ENCODE peak calls at places on chromosome 2, in nine cellular contexts. N is ovary, A is tibial nerve, G is K562, W is choroid plexus epithelial cell, I is breast epithelium, Z is PC-9, M is heart left ventricle, S is astrocyte of the spinal cord. R is an unnamed sample.

GRCh38 chr2:183124222-183124956 is at the start of gene NUP35:
- DNase-seq in I (peak), W (peak), N (peak), S (peak), Z (peak), M (peak), A (peak), G (peak), R (peak)

GRCh38 chr2:85409719-85410583 is at the start of gene CAPG:
- DNase-seq in I (peak), G (peak), S (no peak), N (no peak), M (peak), A (no peak), Z (peak), W (no peak), R (no peak)

GRCh38 chr2:221377061-221377460 is 195.0 kb downstream of the EPHA4 start:
- DNase-seq in M (no peak), N (no peak), I (no peak), G (no peak), W (no peak), Z (no peak), A (no peak), S (no peak), R (no peak)

GRCh38 chr2:8659092-8659734 is 22.6 kb upstream of the ID2 start:
- DNase-seq in W (no peak), I (no peak), Z (no peak), N (no peak), G (no peak), S (no peak), A (no peak), M (no peak), R (no peak)

GRCh38 chr2:158729873-158730620 is 65.1 kb upstream of the DAPL1 start:
- DNase-seq in N (no peak), A (no peak), I (no peak), S (no peak), G (no peak), W (no peak), M (no peak), Z (no peak), R (no peak)

GRCh38 chr2:227411320-227411989 is 23.7 kb upstream of the SCYGR1 start:
- DNase-seq in N (no peak), Z (peak), S (peak), G (no peak), A (no peak), I (peak), W (peak), M (no peak), R (no peak)

GRCh38 chr2:12044857-12045256 is 298.4 kb downstream of the LPIN1 start:
- DNase-seq in S (no peak), Z (no peak), W (no peak), N (no peak), G (no peak), M (no peak), I (no peak), A (no peak), R (no peak)

GRCh38 chr2:53641290-53641689 is 126.3 kb upstream of the CHAC2 start:
- DNase-seq in I (no peak), G (no peak), A (no peak), W (no peak), N (no peak), Z (no peak), M (no peak), S (no peak), R (no peak)

GRCh38 chr2:120289221-120289906 is 36.7 kb downstream of the RALB start:
- DNase-seq in G (no peak), N (no peak), A (no peak), I (no peak), S (no peak), W (peak), Z (no peak), M (no peak), R (peak)

GRCh38 chr2:172215172-172215935 is 112.7 kb upstream of the DLX2 start:
- DNase-seq in A (no peak), S (no peak), Z (no peak), W (no peak), N (no peak), M (no peak), I (peak), G (no peak), R (no peak)

GRCh38 chr2:107669335-107669734 is 157.4 kb upstream of the RGPD4 start:
- DNase-seq in W (peak), Z (no peak), M (no peak), N (no peak), A (no peak), I (no peak), S (peak), G (peak), R (peak)

GRCh38 chr2:219128401-219128800 is 32.2 kb downstream of the NHEJ1 start:
- DNase-seq in N (no peak), A (no peak), I (no peak), G (peak), Z (no peak), S (no peak), W (peak), M (no peak), R (no peak)

GRCh38 chr2:239397856-239398470 is 2.9 kb downstream of the HDAC4 start:
- DNase-seq in W (no peak), I (no peak), A (no peak), G (no peak), M (no peak), N (no peak), S (peak), Z (no peak), R (no peak)
- TF ChIP-seq CTCF in W (no peak), I (no peak), A (no peak), G (no peak), M (no peak), N (no peak), S (no peak), Z (no peak), R (no peak)

DNA sequence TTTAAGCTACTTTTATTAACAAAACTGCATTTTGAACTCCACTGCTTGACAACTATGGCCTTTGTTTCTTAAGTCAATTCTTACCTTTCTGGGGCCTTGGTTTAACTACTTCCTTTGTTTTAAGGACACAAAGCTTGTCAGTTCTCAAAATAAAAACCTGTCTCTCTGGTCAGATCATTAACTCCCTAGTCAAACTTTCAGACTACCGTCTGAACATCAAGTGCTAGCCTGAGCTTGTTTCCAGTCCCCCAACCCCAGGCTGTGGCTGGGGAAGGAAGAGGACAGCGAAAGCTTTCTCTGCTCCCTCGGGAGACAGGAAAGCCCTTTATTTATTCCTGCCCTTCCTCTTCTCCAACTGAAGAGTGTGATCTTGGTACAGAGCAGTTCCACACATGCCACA is 1.7 kb downstream of the SH3YL1 start:
- DNase-seq in S (no peak), M (no peak), I (no peak), G (no peak), A (no peak), N (no peak), Z (no peak), W (no peak), R (no peak)
- H3K4me3 ChIP-seq in S (no peak), M (no peak), I (no peak), G (no peak), A (no peak), N (no peak), Z (no peak), W (no peak), R (no peak)

DNA sequence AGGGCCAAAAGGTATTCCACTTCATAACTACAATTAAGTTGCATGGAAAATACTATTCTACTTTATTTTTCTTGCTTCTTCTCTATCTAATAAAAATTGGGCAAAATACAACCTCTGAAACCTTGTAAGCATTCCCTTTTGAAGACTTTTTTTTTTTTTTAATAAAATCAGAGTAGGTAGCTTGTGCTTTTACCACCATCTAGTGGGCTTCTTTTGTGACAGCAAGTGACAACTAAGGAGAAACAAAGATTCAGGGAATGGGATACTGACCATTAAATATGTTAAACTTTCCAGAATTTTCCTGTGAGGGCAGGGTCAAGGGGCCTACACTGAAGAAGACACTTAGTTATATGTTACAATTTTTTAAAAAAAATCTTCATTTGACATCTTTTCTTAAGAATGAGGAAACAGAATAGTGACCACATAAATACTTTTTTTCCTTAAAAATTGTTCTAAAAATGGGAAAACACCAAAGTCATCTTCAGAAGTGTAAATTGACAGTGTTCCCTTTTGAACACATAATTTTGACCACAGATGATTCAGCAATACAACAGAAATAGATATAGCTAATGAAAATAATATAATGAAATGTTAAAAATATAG is 1183.2 kb upstream of the ACVR2A start:
- DNase-seq in N (no peak), W (peak), M (no peak), S (peak), I (no peak), A (no peak), G (peak), Z (no peak), R (peak)
- TF ChIP-seq CTCF in N (no peak), W (peak), M (peak), S (peak), I (no peak), A (peak), G (peak), Z (peak), R (peak)

GRCh38 chr2:161416633-161417427 is 733 bp downstream of the TBR1 start:
- DNase-seq in A (no peak), S (no peak), G (no peak), N (no peak), M (no peak), W (no peak), I (no peak), Z (no peak), R (no peak)

GRCh38 chr2:161418715-161419337 is 2.7 kb downstream of the TBR1 start:
- DNase-seq in G (peak), M (no peak), W (no peak), N (no peak), I (no peak), Z (no peak), S (peak), A (no peak), R (no peak)

GRCh38 chr2:161417428-161418274 is 1.6 kb downstream of the TBR1 start:
- DNase-seq in N (no peak), Z (no peak), S (no peak), W (no peak), M (no peak), I (no peak), G (no peak), A (no peak), R (no peak)

GRCh38 chr2:161419338-161419965 is 3.4 kb downstream of the TBR1 start:
- DNase-seq in N (no peak), G (no peak), Z (no peak), I (no peak), A (no peak), M (no peak), S (no peak), W (no peak), R (no peak)

DNA sequence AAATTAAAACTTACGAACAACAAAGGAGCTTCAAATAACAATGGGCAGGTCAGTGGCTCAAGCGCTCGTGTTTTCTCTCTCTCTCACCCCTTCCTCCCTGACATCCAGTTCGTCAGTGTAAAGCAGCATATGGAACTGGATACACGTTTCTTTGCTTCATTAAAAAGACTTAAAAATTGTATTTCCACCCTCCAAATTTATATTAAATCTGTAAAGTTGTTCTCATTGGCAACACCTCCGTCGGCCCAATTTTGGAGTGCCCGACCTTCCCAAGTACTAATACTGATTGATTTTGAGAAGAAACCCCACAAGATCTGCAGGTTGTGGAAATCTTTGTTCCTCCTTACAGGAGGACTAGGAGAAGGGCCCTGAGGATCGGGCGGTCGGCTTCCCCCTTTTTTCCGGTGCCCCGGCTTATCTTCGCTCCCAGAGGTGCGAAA is 2.2 kb downstream of the TBR1 start:
- DNase-seq in G (no peak), M (no peak), Z (no peak), A (no peak), W (no peak), N (no peak), I (no peak), S (peak), R (no peak)
- H3K4me3 ChIP-seq in G (no peak), M (no peak), Z (no peak), A (no peak), W (no peak), N (no peak), I (no peak), S (no peak), R (no peak)

GRCh38 chr2:126795661-126796060 is 103.0 kb upstream of the TEX51 start:
- DNase-seq in G (no peak), Z (no peak), A (no peak), N (no peak), W (no peak), M (no peak), I (no peak), S (no peak), R (no peak)

GRCh38 chr2:126790987-126791780 is 107.5 kb upstream of the TEX51 start:
- DNase-seq in S (no peak), W (no peak), A (no peak), M (no peak), I (no peak), Z (no peak), G (no peak), N (no peak), R (no peak)

GRCh38 chr2:126792993-126793392 is 105.7 kb upstream of the TEX51 start:
- DNase-seq in I (no peak), W (no peak), S (no peak), Z (no peak), M (no peak), A (no peak), G (no peak), N (no peak), R (no peak)

GRCh38 chr2:126792186-126792585 is 106.5 kb upstream of the TEX51 start:
- DNase-seq in S (no peak), I (no peak), Z (no peak), A (no peak), G (no peak), M (no peak), N (no peak), W (no peak), R (no peak)

DNA sequence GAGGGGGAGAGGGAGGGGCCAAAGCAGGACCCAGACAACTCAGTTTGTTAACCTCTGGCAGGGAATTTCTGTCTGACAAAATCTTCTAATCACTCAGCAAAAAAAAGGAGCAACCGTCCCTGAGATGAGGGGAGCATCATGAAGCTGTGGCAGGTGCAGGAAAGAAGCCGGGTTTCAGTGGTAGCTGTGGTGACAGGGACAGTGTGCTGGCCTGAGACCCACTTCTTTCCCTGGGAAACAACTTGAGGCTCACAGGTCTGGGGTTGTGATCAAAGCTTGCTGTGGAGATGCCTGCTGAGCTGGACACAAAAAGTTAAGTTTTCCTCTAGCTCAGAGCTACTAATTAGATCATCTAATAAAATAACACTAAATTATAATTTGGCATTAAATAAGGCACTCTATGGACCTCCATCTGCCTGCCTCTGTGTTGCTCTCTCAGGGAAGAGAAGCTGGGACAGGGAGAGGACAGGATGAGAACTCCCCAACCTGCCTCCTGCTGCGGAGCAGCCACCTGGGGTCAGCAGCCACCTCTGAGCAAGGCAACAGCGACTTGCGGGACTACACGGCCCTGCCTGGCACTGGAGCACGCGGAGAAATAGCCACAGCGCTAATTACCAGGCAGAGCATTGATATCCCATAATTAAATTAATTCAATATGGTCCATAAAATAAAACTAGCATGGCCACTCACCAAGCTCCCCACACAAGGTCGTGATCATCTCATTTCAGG is 104.6 kb upstream of the TEX51 start:
- DNase-seq in I (no peak), N (no peak), A (no peak), S (no peak), W (no peak), Z (no peak), M (no peak), G (no peak), R (no peak)
- TF ChIP-seq CTCF in I (no peak), N (no peak), A (no peak), S (no peak), W (no peak), Z (no peak), M (no peak), G (no peak), R (no peak)

GRCh38 chr2:234425923-234426603 is 70.8 kb downstream of the ARL4C start:
- DNase-seq in I (no peak), S (no peak), A (no peak), W (no peak), G (no peak), N (no peak), M (no peak), Z (peak), R (no peak)

GRCh38 chr2:234429265-234429664 is 67.6 kb downstream of the ARL4C start:
- DNase-seq in W (no peak), M (no peak), A (no peak), N (no peak), S (no peak), G (no peak), I (no peak), Z (no peak), R (no peak)

GRCh38 chr2:234423884-234424283 is 73.0 kb downstream of the ARL4C start:
- DNase-seq in S (no peak), N (no peak), W (no peak), I (no peak), A (no peak), Z (no peak), M (no peak), G (no peak), R (no peak)

GRCh38 chr2:234426616-234427015 is 70.3 kb downstream of the ARL4C start:
- DNase-seq in M (no peak), S (no peak), I (no peak), G (no peak), W (no peak), N (no peak), A (no peak), Z (no peak), R (no peak)

DNA sequence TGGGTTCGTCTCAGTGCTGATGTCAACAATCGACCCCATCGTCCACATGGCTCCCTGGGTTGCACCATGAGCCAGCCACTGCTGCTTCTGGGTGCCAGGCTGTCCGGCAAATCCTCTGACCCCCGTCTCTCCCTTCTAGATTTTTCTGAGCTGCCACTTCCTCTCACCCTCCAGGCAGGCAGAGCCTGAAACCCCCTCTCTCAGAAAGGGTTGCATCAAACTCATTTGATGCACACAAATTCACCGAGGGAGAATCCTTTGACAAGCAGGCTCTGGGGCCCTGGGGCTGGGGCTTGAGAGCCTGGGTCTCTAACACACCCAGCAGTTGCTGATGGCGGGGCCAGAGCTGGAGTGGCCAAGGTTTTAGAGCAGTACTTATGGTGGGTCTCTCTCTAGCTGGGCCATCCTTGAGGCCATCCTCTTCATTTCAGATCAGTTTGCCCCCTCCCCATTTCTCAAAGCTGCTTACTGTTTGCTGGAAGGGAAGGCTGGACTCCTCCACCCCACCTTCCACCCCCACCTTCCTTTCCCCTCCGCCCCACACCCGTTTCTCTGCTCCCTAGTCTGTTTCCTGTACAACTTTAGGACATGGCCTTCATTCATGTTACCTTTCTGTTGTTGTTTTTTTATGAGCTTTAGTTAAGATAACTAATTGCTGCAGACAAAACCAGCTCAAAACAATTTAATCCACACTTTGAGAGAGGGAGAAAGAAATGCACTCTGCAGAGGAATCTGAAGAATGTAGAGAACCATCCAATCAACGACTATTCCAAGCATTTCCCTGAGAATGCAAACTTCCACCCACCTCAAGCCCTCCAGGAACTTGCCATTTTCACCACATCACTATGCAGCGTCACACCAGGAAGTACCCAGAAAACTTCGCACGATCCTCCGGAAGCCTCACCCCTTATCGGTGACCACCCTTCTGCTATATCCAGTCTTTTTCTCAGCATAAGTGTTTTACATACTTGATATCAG is 69.5 kb downstream of the ARL4C start:
- DNase-seq in I (peak), N (no peak), Z (peak), M (no peak), A (no peak), S (peak), W (peak), G (no peak), R (peak)
- H3K4me3 ChIP-seq in I (no peak), N (no peak), Z (no peak), M (no peak), A (no peak), S (no peak), W (no peak), G (no peak), R (no peak)

GRCh38 chr2:232439758-232440135 is 16.2 kb upstream of the ALPI start:
- DNase-seq in N (peak), Z (no peak), G (no peak), M (peak), W (no peak), S (no peak), A (no peak), I (no peak), R (no peak)
- TF ChIP-seq CTCF in N (no peak), Z (peak), G (no peak), M (peak), W (peak), S (peak), A (no peak), I (no peak), R (peak)

DNA sequence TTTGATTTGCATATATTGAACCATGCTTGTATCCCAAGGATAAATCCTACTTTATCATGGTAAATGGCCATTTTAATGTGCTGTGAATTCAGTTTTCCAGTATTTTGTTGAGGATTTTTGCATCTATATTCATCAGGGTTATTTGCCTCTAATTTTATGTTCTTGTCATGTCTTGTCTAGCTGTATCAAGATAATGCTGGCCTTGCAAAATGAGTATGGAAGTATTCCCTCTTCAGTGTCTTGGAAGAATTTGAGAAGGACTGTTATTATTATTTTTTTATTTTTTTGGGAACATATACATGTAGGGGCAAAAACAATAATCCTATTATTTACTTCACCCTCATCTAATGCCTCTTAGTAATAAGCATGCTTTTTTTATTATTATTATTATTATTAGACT is 398.0 kb upstream of the KCNH7 start:
- DNase-seq in N (no peak), Z (no peak), S (no peak), W (no peak), G (no peak), M (no peak), I (no peak), A (no peak), R (no peak)
- H3K4me3 ChIP-seq in N (no peak), Z (no peak), S (no peak), W (no peak), G (no peak), M (no peak), I (no peak), A (no peak), R (no peak)

R was measured in fibroblast of the aortic adventitia.